ENCODE peak calls at places on chromosomes 16 and 17, in seven cellular contexts. B, I, N, L, E, K and Z are unnamed samples.

GRCh38 chr17:55833311-55833710 is 82.5 kb downstream of the PCTP start:
- DNase-seq in L (peak), B (no peak), I (no peak), N (no peak), K (no peak), E (no peak), Z (no peak)

GRCh38 chr17:56141046-56141839 is 12.0 kb upstream of the ANKFN1 start:
- DNase-seq in L (no peak), I (no peak), B (no peak), E (no peak), N (peak), K (no peak), Z (no peak)

GRCh38 chr16:143456-143855 is 5.0 kb upstream of the NPRL3 start:
- DNase-seq in I (no peak), E (no peak), N (no peak), B (no peak), K (no peak), L (no peak), Z (peak)

GRCh38 chr17:49951362-49952080 is 17.5 kb upstream of the DLX4 start:
- DNase-seq in E (no peak), I (no peak), L (no peak), N (no peak), B (no peak), K (no peak), Z (no peak)

GRCh38 chr16:81708459-81709368 is 70.4 kb upstream of the PLCG2 start:
- DNase-seq in B (no peak), N (no peak), K (no peak), I (peak), L (no peak), E (no peak), Z (no peak)

GRCh38 chr17:76681222-76682137 is 29.3 kb downstream of the MXRA7 start:
- DNase-seq in B (no peak), K (peak), L (peak), I (peak), E (peak), N (no peak), Z (peak)

GRCh38 chr17:27907976-27908558 is 14.9 kb upstream of the LYRM9 start:
- DNase-seq in K (no peak), L (no peak), E (no peak), B (no peak), N (no peak), I (no peak), Z (no peak)

GRCh38 chr16:68059804-68060203 is 25.4 kb upstream of the NFATC3 start:
- DNase-seq in E (no peak), K (no peak), L (no peak), B (no peak), N (no peak), I (no peak), Z (no peak)

GRCh38 chr17:29071303-29071702 is 28.4 kb downstream of the PIPOX start:
- DNase-seq in B (no peak), K (no peak), L (no peak), E (no peak), I (no peak), N (no peak), Z (no peak)

GRCh38 chr16:23296994-23297393 is 5.1 kb upstream of the SCNN1B start:
- DNase-seq in I (peak), B (no peak), E (no peak), L (no peak), N (no peak), K (no peak), Z (peak)

GRCh38 chr16:12511708-12512107 is 292.0 kb downstream of the CPPED1 start:
- DNase-seq in E (no peak), L (no peak), B (no peak), I (no peak), N (no peak), K (no peak), Z (no peak)

GRCh38 chr17:41464682-41465081 is 2.5 kb downstream of the KRT32 start:
- DNase-seq in E (peak), L (no peak), K (no peak), I (peak), B (peak), N (peak), Z (peak)

GRCh38 chr17:306536-307294 is 45.9 kb downstream of the RPH3AL start:
- DNase-seq in N (no peak), B (no peak), E (no peak), L (no peak), I (no peak), K (no peak), Z (no peak)

GRCh38 chr17:75601057-75601987 is 13.7 kb downstream of the MYO15B start:
- DNase-seq in E (peak), I (peak), N (no peak), L (peak), K (peak), B (no peak), Z (peak)

GRCh38 chr17:73639926-73640325 is 4.3 kb downstream of the SDK2 start:
- DNase-seq in B (no peak), K (no peak), L (no peak), N (no peak), E (no peak), I (no peak), Z (no peak)

GRCh38 chr17:68446626-68447041 is 10.7 kb downstream of the WIPI1 start:
- DNase-seq in K (no peak), B (no peak), I (no peak), E (no peak), N (no peak), L (no peak), Z (no peak)